ENCODE peak calls at places on chromosomes 13 and 19, in nine cellular contexts. X, S, W, B, K, Q, M, F and R are unnamed samples.

GRCh38 chr13:52127378-52127777 is 1.5 kb downstream of the NEK5 start:
- DNase-seq in B (no peak), M (no peak), K (no peak), F (no peak), X (no peak), S (no peak), Q (no peak), W (no peak), R (no peak)

GRCh38 chr19:10888421-10888866 is 17.1 kb downstream of the CARM1 start:
- DNase-seq in B (peak; percentile 96), S (no peak), F (no peak), K (no peak), M (no peak), W (no peak), Q (peak; percentile 81), X (no peak), R (no peak)

GRCh38 chr19:17448190-17448967 is at the start of gene TMEM221:
- DNase-seq in B (peak; percentile 25), M (no peak), X (peak; percentile 31), K (no peak), F (peak; percentile 27), Q (no peak), W (no peak), S (peak; percentile 61), R (no peak)

GRCh38 chr19:40089462-40089861 is 1.3 kb downstream of the ZNF780A start:
- DNase-seq in X (peak; percentile 69), B (no peak), Q (no peak), F (no peak), W (no peak), M (no peak), S (no peak), K (no peak), R (no peak)

GRCh38 chr13:113534236-113534860 is 43.8 kb upstream of the DCUN1D2 start:
- DNase-seq in B (no peak), S (no peak), Q (no peak), F (peak; percentile 67), M (peak; percentile 13), K (no peak), X (no peak), W (no peak), R (no peak)

GRCh38 chr13:44884076-44884729 is 105.1 kb downstream of the NUFIP1 start:
- DNase-seq in S (no peak), F (peak; percentile 54), X (peak; percentile 91), B (no peak), Q (no peak), K (no peak), W (no peak), M (peak; percentile 20), R (peak; percentile 63)

GRCh38 chr13:44323754-44324153 is 49.9 kb upstream of the SERP2 start:
- DNase-seq in F (peak; percentile 80), Q (no peak), X (no peak), B (no peak), S (no peak), M (no peak), K (no peak), W (no peak), R (no peak)

GRCh38 chr13:26785845-26786630 is 25.5 kb upstream of the GPR12 start:
- DNase-seq in X (peak; percentile 26), M (no peak), W (no peak), F (no peak), K (no peak), B (peak; percentile 52), S (peak; percentile 37), Q (peak; percentile 90), R (no peak)

GRCh38 chr13:29917573-29918091 is 67.2 kb upstream of the UBL3 start:
- DNase-seq in Q (no peak), F (no peak), W (no peak), S (no peak), M (no peak), X (peak; percentile 28), B (no peak), K (no peak), R (no peak)

GRCh38 chr13:23986619-23987018 is 89.3 kb upstream of the C1QTNF9B start:
- DNase-seq in F (no peak), Q (no peak), B (no peak), K (peak; percentile 93), X (peak; percentile 14), S (no peak), M (no peak), W (no peak), R (no peak)

GRCh38 chr13:112193463-112194166 is 126.7 kb downstream of the SOX1 start:
- DNase-seq in Q (no peak), M (no peak), F (no peak), S (no peak), X (no peak), K (no peak), B (no peak), W (no peak), R (no peak)

GRCh38 chr19:17794731-17795494 is at the start of gene B3GNT3:
- DNase-seq in W (no peak), S (peak; percentile 95), Q (no peak), X (peak; percentile 44), B (no peak), M (peak; percentile 70), K (no peak), F (peak; percentile 70), R (no peak)

GRCh38 chr19:55028757-55029156 is 9.3 kb downstream of the GP6 start:
- DNase-seq in W (no peak), S (no peak), F (no peak), X (no peak), K (no peak), M (no peak), Q (no peak), B (no peak), R (no peak)

GRCh38 chr13:30877335-30877734 is 28.7 kb upstream of the MEDAG start:
- DNase-seq in F (no peak), S (no peak), K (no peak), B (no peak), X (no peak), Q (no peak), W (no peak), M (no peak), R (peak; percentile 29)

GRCh38 chr19:49356382-49356781 is 5.8 kb downstream of the TEAD2 start:
- DNase-seq in B (no peak), S (no peak), K (no peak), F (no peak), X (no peak), M (no peak), W (no peak), Q (no peak), R (no peak)

GRCh38 chr19:36577271-36577996 is 4.3 kb upstream of the ZNF529 start:
- DNase-seq in K (no peak), M (no peak), Q (no peak), B (no peak), X (peak; percentile 6), S (no peak), F (no peak), W (no peak), R (no peak)

GRCh38 chr19:46629546-46630025 is 4.7 kb upstream of the PTGIR start:
- DNase-seq in M (no peak), K (no peak), X (peak; percentile 16), F (no peak), W (no peak), S (no peak), B (peak; percentile 26), Q (no peak), R (no peak)

GRCh38 chr13:48302920-48303330 is 626 bp upstream of the RB1 start:
- DNase-seq in X (no peak), S (no peak), F (no peak), W (no peak), K (no peak), B (no peak), M (no peak), Q (no peak), R (no peak)

GRCh38 chr19:45474191-45474940 is 6.6 kb downstream of the FOSB start:
- DNase-seq in B (no peak), X (no peak), K (no peak), Q (no peak), M (no peak), F (no peak), W (no peak), S (no peak), R (no peak)

GRCh38 chr19:33374406-33374703 is 846 bp downstream of the CEBPG start:
- DNase-seq in W (no peak), F (peak; percentile 31), Q (peak; percentile 85), M (no peak), S (no peak), K (no peak), B (peak; percentile 78), X (peak; percentile 10), R (no peak)